ENCODE peak calls at places on chromosomes 5 and 9, in five cellular contexts. One of them, this sample, is unnamed.

GRCh38 chr5:148314187-148314586 is 2.0 kb downstream of the SPINK7 start:
- DNase-seq in PC-3: peak; percentile 70
- DNase-seq in T-helper 2 cell: no peak
- DNase-seq in A549: no peak
- DNase-seq in activated CD8-positive, alpha-beta T cell treated with anti-CD3 and anti-CD28 coated beads, Interleukin-2, amount 10 ng/mL, durations not matched to agents 7 days and 5 days: no peak
- DNase-seq in this sample: no peak

GRCh38 chr9:81557957-81558791 is 131.2 kb downstream of the TLE1 start:
- DNase-seq in PC-3: peak; percentile 24
- DNase-seq in T-helper 2 cell: no peak
- DNase-seq in A549: no peak
- DNase-seq in activated CD8-positive, alpha-beta T cell treated with anti-CD3 and anti-CD28 coated beads, Interleukin-2, amount 10 ng/mL, durations not matched to agents 7 days and 5 days: no peak
- DNase-seq in this sample: peak; percentile 53

GRCh38 chr9:113446323-113446740 is 17.2 kb upstream of the RGS3 start:
- DNase-seq in PC-3: peak; percentile 67
- DNase-seq in T-helper 2 cell: peak; percentile 48
- DNase-seq in A549: peak; percentile 52
- DNase-seq in activated CD8-positive, alpha-beta T cell treated with anti-CD3 and anti-CD28 coated beads, Interleukin-2, amount 10 ng/mL, durations not matched to agents 7 days and 5 days: peak; percentile 31
- DNase-seq in this sample: peak; percentile 17

GRCh38 chr5:107331882-107332281 is 338.9 kb downstream of the EFNA5 start:
- DNase-seq in PC-3: peak; percentile 25
- DNase-seq in T-helper 2 cell: no peak
- DNase-seq in A549: no peak
- DNase-seq in activated CD8-positive, alpha-beta T cell treated with anti-CD3 and anti-CD28 coated beads, Interleukin-2, amount 10 ng/mL, durations not matched to agents 7 days and 5 days: no peak
- DNase-seq in this sample: no peak

GRCh38 chr5:175133185-175133584 is 310.8 kb downstream of the DRD1 start:
- DNase-seq in PC-3: no peak
- DNase-seq in T-helper 2 cell: no peak
- DNase-seq in A549: peak; percentile 16
- DNase-seq in activated CD8-positive, alpha-beta T cell treated with anti-CD3 and anti-CD28 coated beads, Interleukin-2, amount 10 ng/mL, durations not matched to agents 7 days and 5 days: no peak
- DNase-seq in this sample: no peak

GRCh38 chr5:95620030-95620869 is at the start of gene GPR150:
- DNase-seq in PC-3: peak; percentile 33
- DNase-seq in T-helper 2 cell: peak; percentile 84
- DNase-seq in A549: peak; percentile 60
- DNase-seq in activated CD8-positive, alpha-beta T cell treated with anti-CD3 and anti-CD28 coated beads, Interleukin-2, amount 10 ng/mL, durations not matched to agents 7 days and 5 days: peak; percentile 76
- DNase-seq in this sample: peak; percentile 23

GRCh38 chr5:157059891-157060290 is 975 bp upstream of the HAVCR1 start:
- DNase-seq in PC-3: peak; percentile 19
- DNase-seq in T-helper 2 cell: no peak
- DNase-seq in A549: peak; percentile 85
- DNase-seq in activated CD8-positive, alpha-beta T cell treated with anti-CD3 and anti-CD28 coated beads, Interleukin-2, amount 10 ng/mL, durations not matched to agents 7 days and 5 days: no peak
- DNase-seq in this sample: no peak

GRCh38 chr5:126525630-126526245 is 69.3 kb downstream of the ALDH7A1 start:
- DNase-seq in PC-3: no peak
- DNase-seq in T-helper 2 cell: no peak
- DNase-seq in A549: peak; percentile 28
- DNase-seq in activated CD8-positive, alpha-beta T cell treated with anti-CD3 and anti-CD28 coated beads, Interleukin-2, amount 10 ng/mL, durations not matched to agents 7 days and 5 days: no peak
- DNase-seq in this sample: peak; percentile 37

GRCh38 chr5:168827636-168828035 is 248.5 kb upstream of the PANK3 start:
- DNase-seq in PC-3: no peak
- DNase-seq in T-helper 2 cell: no peak
- DNase-seq in A549: no peak
- DNase-seq in activated CD8-positive, alpha-beta T cell treated with anti-CD3 and anti-CD28 coated beads, Interleukin-2, amount 10 ng/mL, durations not matched to agents 7 days and 5 days: no peak
- DNase-seq in this sample: no peak

GRCh38 chr5:95812100-95812472 is 10.4 kb downstream of the GLRX start:
- DNase-seq in PC-3: no peak
- DNase-seq in T-helper 2 cell: peak; percentile 27
- DNase-seq in A549: no peak
- DNase-seq in activated CD8-positive, alpha-beta T cell treated with anti-CD3 and anti-CD28 coated beads, Interleukin-2, amount 10 ng/mL, durations not matched to agents 7 days and 5 days: peak; percentile 56
- DNase-seq in this sample: no peak

GRCh38 chr5:176535655-176536131 is 1.5 kb downstream of the RNF44 start:
- DNase-seq in PC-3: peak; percentile 17
- DNase-seq in T-helper 2 cell: peak; percentile 39
- DNase-seq in A549: no peak
- DNase-seq in activated CD8-positive, alpha-beta T cell treated with anti-CD3 and anti-CD28 coated beads, Interleukin-2, amount 10 ng/mL, durations not matched to agents 7 days and 5 days: peak; percentile 47
- DNase-seq in this sample: no peak

GRCh38 chr5:115873392-115873791 is 31.7 kb downstream of the AP3S1 start:
- DNase-seq in PC-3: peak; percentile 86
- DNase-seq in T-helper 2 cell: no peak
- DNase-seq in A549: no peak
- DNase-seq in activated CD8-positive, alpha-beta T cell treated with anti-CD3 and anti-CD28 coated beads, Interleukin-2, amount 10 ng/mL, durations not matched to agents 7 days and 5 days: no peak
- DNase-seq in this sample: peak; percentile 39

GRCh38 chr9:109118802-109119438 is 827 bp downstream of the TMEM245 start:
- DNase-seq in PC-3: peak; percentile 32
- DNase-seq in T-helper 2 cell: peak; percentile 34
- DNase-seq in A549: no peak
- DNase-seq in activated CD8-positive, alpha-beta T cell treated with anti-CD3 and anti-CD28 coated beads, Interleukin-2, amount 10 ng/mL, durations not matched to agents 7 days and 5 days: peak; percentile 33
- DNase-seq in this sample: no peak

GRCh38 chr5:80234311-80234948 is 21.4 kb downstream of the SERINC5 start:
- DNase-seq in PC-3: no peak
- DNase-seq in T-helper 2 cell: peak; percentile 87
- DNase-seq in A549: no peak
- DNase-seq in activated CD8-positive, alpha-beta T cell treated with anti-CD3 and anti-CD28 coated beads, Interleukin-2, amount 10 ng/mL, durations not matched to agents 7 days and 5 days: no peak
- DNase-seq in this sample: no peak

GRCh38 chr9:113579270-113580040 is 115.9 kb downstream of the RGS3 start:
- DNase-seq in PC-3: no peak
- DNase-seq in T-helper 2 cell: peak; percentile 70
- DNase-seq in A549: no peak
- DNase-seq in activated CD8-positive, alpha-beta T cell treated with anti-CD3 and anti-CD28 coated beads, Interleukin-2, amount 10 ng/mL, durations not matched to agents 7 days and 5 days: peak; percentile 64
- DNase-seq in this sample: no peak

GRCh38 chr9:86357091-86357866 is 3.1 kb upstream of the TUT7 start:
- DNase-seq in PC-3: no peak
- DNase-seq in T-helper 2 cell: no peak
- DNase-seq in A549: no peak
- DNase-seq in activated CD8-positive, alpha-beta T cell treated with anti-CD3 and anti-CD28 coated beads, Interleukin-2, amount 10 ng/mL, durations not matched to agents 7 days and 5 days: no peak
- DNase-seq in this sample: no peak

GRCh38 chr5:141604318-141604717 is 14.5 kb downstream of the DIAPH1 start:
- DNase-seq in PC-3: peak; percentile 90
- DNase-seq in T-helper 2 cell: no peak
- DNase-seq in A549: peak; percentile 92
- DNase-seq in activated CD8-positive, alpha-beta T cell treated with anti-CD3 and anti-CD28 coated beads, Interleukin-2, amount 10 ng/mL, durations not matched to agents 7 days and 5 days: no peak
- DNase-seq in this sample: peak; percentile 90

GRCh38 chr9:76537150-76537646 is 78.2 kb downstream of the GCNT1 start:
- DNase-seq in PC-3: no peak
- DNase-seq in T-helper 2 cell: no peak
- DNase-seq in A549: no peak
- DNase-seq in activated CD8-positive, alpha-beta T cell treated with anti-CD3 and anti-CD28 coated beads, Interleukin-2, amount 10 ng/mL, durations not matched to agents 7 days and 5 days: no peak
- DNase-seq in this sample: no peak

GRCh38 chr5:132024789-132025402 is 13.4 kb upstream of the ACSL6 start:
- DNase-seq in PC-3: no peak
- DNase-seq in T-helper 2 cell: no peak
- DNase-seq in A549: no peak
- DNase-seq in activated CD8-positive, alpha-beta T cell treated with anti-CD3 and anti-CD28 coated beads, Interleukin-2, amount 10 ng/mL, durations not matched to agents 7 days and 5 days: peak; percentile 26
- DNase-seq in this sample: no peak

GRCh38 chr9:95085036-95085770 is 232.3 kb downstream of the FANCC start:
- DNase-seq in PC-3: no peak
- DNase-seq in T-helper 2 cell: no peak
- DNase-seq in A549: no peak
- DNase-seq in activated CD8-positive, alpha-beta T cell treated with anti-CD3 and anti-CD28 coated beads, Interleukin-2, amount 10 ng/mL, durations not matched to agents 7 days and 5 days: no peak
- DNase-seq in this sample: no peak

GRCh38 chr9:89436326-89436725 is 61.6 kb downstream of the SEMA4D start:
- DNase-seq in PC-3: no peak
- DNase-seq in T-helper 2 cell: no peak
- DNase-seq in A549: no peak
- DNase-seq in activated CD8-positive, alpha-beta T cell treated with anti-CD3 and anti-CD28 coated beads, Interleukin-2, amount 10 ng/mL, durations not matched to agents 7 days and 5 days: no peak
- DNase-seq in this sample: no peak

GRCh38 chr5:21574429-21574828 is 1278.7 kb downstream of the CDH12 start:
- DNase-seq in PC-3: no peak
- DNase-seq in T-helper 2 cell: no peak
- DNase-seq in A549: no peak
- DNase-seq in activated CD8-positive, alpha-beta T cell treated with anti-CD3 and anti-CD28 coated beads, Interleukin-2, amount 10 ng/mL, durations not matched to agents 7 days and 5 days: no peak
- DNase-seq in this sample: no peak

GRCh38 chr5:13745508-13745907 is 199.0 kb downstream of the DNAH5 start:
- DNase-seq in PC-3: peak; percentile 95
- DNase-seq in T-helper 2 cell: no peak
- DNase-seq in A549: peak; percentile 26
- DNase-seq in activated CD8-positive, alpha-beta T cell treated with anti-CD3 and anti-CD28 coated beads, Interleukin-2, amount 10 ng/mL, durations not matched to agents 7 days and 5 days: no peak
- DNase-seq in this sample: peak; percentile 50

This sample was measured in foreskin keratinocyte.